ENCODE peak calls at places on chromosomes 4 and X, in ten cellular contexts. S is anterior cingulate cortex; C is neural progenitor cell; Q is upper lobe of right lung; I is fibroblast of mammary gland; L is Caki2; V is D341Med; M is activated CD4-positive, alpha-beta T cell treated with anti-CD3 and anti-CD28 coated beads, Interleukin-2, amount 10 ng/mL, durations not matched to agents 7 days and 5 days; K is NCI-H524; D is SK-N-SH. T is an unnamed sample.

GRCh38 chr4:57184378-57185031 is 74.3 kb upstream of the IGFBP7 start:
- DNase-seq in S (no peak), C (no peak), Q (no peak), I (no peak), L (no peak), V (peak), M (no peak), K (peak), D (no peak), T (no peak)

GRCh38 chrX:106899841-106900240 is 3.3 kb downstream of the RIPPLY1 start:
- DNase-seq in S (no peak), C (no peak), Q (no peak), I (no peak), L (no peak), V (no peak), M (no peak), K (no peak), D (no peak), T (no peak)

GRCh38 chr4:181946902-181947301 is 296.3 kb upstream of the TENM3 start:
- DNase-seq in S (no peak), C (no peak), Q (no peak), I (no peak), L (no peak), V (no peak), M (no peak), K (no peak), D (no peak), T (no peak)

GRCh38 chr4:8640816-8641215 is 48.3 kb downstream of the CPZ start:
- DNase-seq in S (no peak), C (no peak), Q (peak), I (no peak), L (no peak), V (no peak), M (no peak), K (no peak), D (no peak), T (no peak)

GRCh38 chr4:53902786-53903185 is 161.6 kb downstream of the CHIC2 start:
- DNase-seq in S (no peak), C (no peak), Q (no peak), I (peak), L (no peak), V (no peak), M (no peak), K (no peak), D (no peak), T (no peak)

GRCh38 chr4:184641022-184641421 is 8.2 kb downstream of the CASP3 start:
- DNase-seq in S (no peak), C (no peak), Q (no peak), I (no peak), L (no peak), V (no peak), M (no peak), K (no peak), D (no peak), T (no peak)

GRCh38 chr4:186651624-186652023 is 72.0 kb downstream of the FAT1 start:
- DNase-seq in S (peak), C (peak), Q (no peak), I (no peak), L (no peak), V (peak), M (no peak), K (peak), D (no peak), T (no peak)

GRCh38 chrX:150575415-150575814 is 7.0 kb downstream of the MTM1 start:
- DNase-seq in S (no peak), C (no peak), Q (no peak), I (peak), L (peak), V (no peak), M (peak), K (no peak), D (no peak), T (peak)

GRCh38 chr4:24279492-24279891 is 304.9 kb downstream of the DHX15 start:
- DNase-seq in S (no peak), C (no peak), Q (no peak), I (no peak), L (no peak), V (no peak), M (no peak), K (no peak), D (no peak), T (no peak)

GRCh38 chr4:10736266-10736665 is 51.7 kb upstream of the CLNK start:
- DNase-seq in S (no peak), C (no peak), Q (no peak), I (no peak), L (no peak), V (no peak), M (no peak), K (no peak), D (no peak), T (no peak)

GRCh38 chrX:84715315-84715714 is 213.1 kb upstream of the HDX start:
- DNase-seq in S (no peak), C (no peak), Q (no peak), I (no peak), L (no peak), V (no peak), M (no peak), K (no peak), D (no peak), T (no peak)